ENCODE peak calls at places on chromosome 14, in six cellular contexts. Z, M, P, T, N and F are unnamed samples.

GRCh38 chr14:51539571-51540037 is 112.1 kb upstream of the FRMD6 start:
- DNase-seq in Z (no peak), M (no peak), P (no peak), T (no peak), N (no peak), F (no peak)

GRCh38 chr14:42277840-42278239 is 671.2 kb downstream of the LRFN5 start:
- DNase-seq in Z (no peak), M (no peak), P (no peak), T (no peak), N (no peak), F (no peak)

GRCh38 chr14:33922125-33922524 is 28.7 kb downstream of the EGLN3 start:
- DNase-seq in Z (no peak), M (no peak), P (no peak), T (no peak), N (no peak), F (no peak)

GRCh38 chr14:91899213-91899612 is 31.9 kb upstream of the TC2N start:
- DNase-seq in Z (peak; percentile 51), M (no peak), P (no peak), T (no peak), N (no peak), F (no peak)

GRCh38 chr14:21044106-21044618 is 2.0 kb downstream of the RNASE7 start:
- DNase-seq in Z (no peak), M (no peak), P (no peak), T (no peak), N (no peak), F (no peak)

GRCh38 chr14:65599375-65599774 is 186.8 kb downstream of the FUT8 start:
- DNase-seq in Z (no peak), M (no peak), P (no peak), T (no peak), N (no peak), F (no peak)

GRCh38 chr14:20454359-20454644 is 310 bp downstream of the OSGEP start:
- DNase-seq in Z (peak; percentile 90), M (no peak), P (peak; percentile 89), T (peak; percentile 40), N (no peak), F (no peak)

GRCh38 chr14:102848830-102849521 is 71.7 kb downstream of the TRAF3 start:
- DNase-seq in Z (no peak), M (no peak), P (no peak), T (no peak), N (no peak), F (no peak)

GRCh38 chr14:50037837-50038236 is 78.5 kb downstream of the VCPKMT start:
- DNase-seq in Z (no peak), M (no peak), P (no peak), T (no peak), N (no peak), F (peak; percentile 48)

GRCh38 chr14:106872619-106873446 is 1346.5 kb downstream of the TMEM121 start:
- DNase-seq in Z (peak; percentile 95), M (no peak), P (no peak), T (no peak), N (no peak), F (no peak)

GRCh38 chr14:103179078-103179477 is 55.8 kb downstream of the TNFAIP2 start:
- DNase-seq in Z (peak; percentile 5), M (no peak), P (no peak), T (no peak), N (no peak), F (no peak)

GRCh38 chr14:100602621-100603020 is 15.4 kb upstream of the BEGAIN start:
- DNase-seq in Z (no peak), M (peak; percentile 4), P (no peak), T (no peak), N (no peak), F (no peak)

GRCh38 chr14:93337884-93338283 is 5.0 kb upstream of the BTBD7 start:
- DNase-seq in Z (no peak), M (no peak), P (no peak), T (no peak), N (no peak), F (no peak)

GRCh38 chr14:80037349-80037748 is 174.0 kb downstream of the DIO2 start:
- DNase-seq in Z (no peak), M (no peak), P (no peak), T (no peak), N (no peak), F (no peak)
- TF ChIP-seq CTCF in Z (no peak), M (no peak), P (no peak), T (no peak), N (no peak), F (no peak)

DNA sequence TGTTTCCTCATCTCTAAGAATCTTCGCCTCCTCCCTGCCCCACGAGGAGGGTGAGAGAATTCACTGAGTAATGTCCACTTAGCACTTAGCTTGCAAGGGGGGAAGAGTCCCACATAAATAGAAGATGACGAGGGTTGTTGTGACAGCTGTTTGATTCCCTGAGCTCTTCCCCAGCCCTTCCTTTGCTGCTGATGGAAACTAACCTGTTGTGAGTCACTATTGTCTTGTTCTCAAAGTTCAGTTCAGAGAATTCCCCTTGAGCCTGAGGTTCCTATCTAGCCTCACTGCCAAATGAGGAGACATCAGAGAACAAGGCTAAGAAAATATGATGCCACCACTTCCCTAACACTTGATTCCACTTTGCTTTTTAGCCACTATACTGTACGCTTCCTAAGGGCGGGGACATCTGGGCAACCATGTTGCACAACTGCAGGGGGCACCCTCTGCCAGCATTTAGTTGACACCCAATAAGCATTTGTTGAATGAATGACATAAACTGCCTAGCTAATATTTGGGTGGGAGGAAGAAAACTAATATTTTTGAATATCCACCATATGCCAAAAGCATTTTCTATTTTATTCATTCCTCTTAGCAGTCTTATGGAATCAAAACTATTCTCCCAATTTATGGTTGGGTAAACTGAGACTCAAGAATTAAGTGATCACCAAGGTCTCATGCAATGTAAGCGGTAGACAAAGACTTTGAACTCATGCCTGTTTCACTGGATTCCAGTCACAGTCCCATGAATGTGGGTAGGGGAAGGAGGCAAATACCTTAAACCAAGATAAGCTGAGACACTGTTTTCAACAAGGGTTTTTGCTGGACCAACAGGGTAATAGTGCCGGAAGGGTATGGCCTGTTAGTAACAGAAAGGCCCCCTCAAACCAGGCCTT is 77.6 kb downstream of the ZFP36L1 start:
- DNase-seq in Z (peak; percentile 58), M (no peak), P (no peak), T (no peak), N (no peak), F (no peak)
- TF ChIP-seq CTCF in Z (peak; percentile 41), M (no peak), P (peak; percentile 32), T (no peak), N (no peak), F (no peak)

DNA sequence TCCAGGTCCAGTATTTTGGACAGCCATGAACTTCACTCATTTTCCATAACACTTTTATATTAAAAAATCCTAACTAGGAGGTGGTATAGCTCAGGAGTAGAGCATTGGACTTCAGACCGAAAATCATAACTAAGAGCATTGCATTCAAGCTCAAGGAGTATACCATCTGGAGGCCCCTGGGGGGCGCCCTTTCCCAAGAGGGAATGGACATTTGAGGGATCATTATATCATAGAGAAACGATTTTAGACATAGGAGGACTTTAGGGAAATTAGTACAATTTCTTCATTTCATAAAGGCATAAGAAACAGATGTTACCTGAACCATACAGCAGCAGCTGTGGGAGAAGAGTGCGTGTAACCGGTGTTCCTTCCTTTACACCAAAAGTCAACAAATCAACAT is 5.2 kb upstream of the ATG14 start:
- DNase-seq in Z (peak; percentile 57), M (no peak), P (peak; percentile 53), T (no peak), N (no peak), F (no peak)
- TF ChIP-seq CTCF in Z (peak; percentile 58), M (peak; percentile 9), P (peak; percentile 93), T (no peak), N (peak; percentile 23), F (peak; percentile 11)

GRCh38 chr14:94543450-94544123 is 17.7 kb upstream of the SERPINA4 start:
- DNase-seq in Z (no peak), M (peak; percentile 31), P (no peak), T (no peak), N (no peak), F (no peak)
- TF ChIP-seq CTCF in Z (no peak), M (no peak), P (no peak), T (no peak), N (no peak), F (no peak)

GRCh38 chr14:75431827-75432226 is 4.0 kb downstream of the JDP2 start:
- DNase-seq in Z (no peak), M (no peak), P (no peak), T (no peak), N (no peak), F (no peak)

GRCh38 chr14:75431011-75431410 is 3.2 kb downstream of the JDP2 start:
- DNase-seq in Z (no peak), M (no peak), P (no peak), T (no peak), N (no peak), F (no peak)

GRCh38 chr14:75429562-75429961 is 1.7 kb downstream of the JDP2 start:
- DNase-seq in Z (no peak), M (no peak), P (no peak), T (no peak), N (no peak), F (no peak)

GRCh38 chr14:75430106-75430505 is 2.3 kb downstream of the JDP2 start:
- DNase-seq in Z (no peak), M (peak; percentile 82), P (no peak), T (no peak), N (no peak), F (no peak)

GRCh38 chr14:75430526-75430925 is 2.7 kb downstream of the JDP2 start:
- DNase-seq in Z (no peak), M (peak; percentile 79), P (no peak), T (no peak), N (peak; percentile 31), F (no peak)
- TF ChIP-seq CTCF in Z (no peak), M (no peak), P (no peak), T (no peak), N (no peak), F (no peak)